ENCODE peak calls at places on chromosome 2, in seven cellular contexts. U is thoracic aorta, W is HFF-Myc, C is HT-29, B is ascending aorta, P is AG08395, D is frontal cortex. I is an unnamed sample.

GRCh38 chr2:6791682-6792081 is 74.0 kb downstream of the CMPK2 start:
- DNase-seq in D (no peak), B (no peak), W (no peak), U (no peak), P (no peak), C (peak), I (no peak)

GRCh38 chr2:12737226-12738111 is 20.7 kb downstream of the TRIB2 start:
- DNase-seq in U (no peak), P (no peak), C (no peak), D (no peak), W (no peak), B (no peak), I (no peak)

GRCh38 chr2:20322527-20323300 is 27.9 kb downstream of the PUM2 start:
- DNase-seq in P (no peak), W (no peak), B (no peak), U (no peak), D (no peak), C (no peak), I (no peak)

GRCh38 chr2:231007159-231008045 is 11.5 kb downstream of the SPATA3 start:
- DNase-seq in D (no peak), U (no peak), W (no peak), C (no peak), B (no peak), P (no peak), I (no peak)

GRCh38 chr2:21379140-21379539 is 255.4 kb downstream of the TDRD15 start:
- DNase-seq in U (no peak), B (no peak), D (no peak), C (no peak), P (no peak), W (no peak), I (no peak)

GRCh38 chr2:70984576-70985282 is 6.3 kb downstream of the ANKRD53 start:
- DNase-seq in U (no peak), W (peak), B (peak), P (peak), C (peak), D (peak), I (peak)

GRCh38 chr2:216070195-216070594 is 11.4 kb downstream of the PECR start:
- DNase-seq in W (no peak), U (no peak), P (no peak), B (no peak), C (no peak), D (no peak), I (no peak)

GRCh38 chr2:62437785-62438184 is 68.2 kb downstream of the TMEM17 start:
- DNase-seq in C (no peak), B (peak), P (no peak), U (no peak), W (no peak), D (no peak), I (no peak)

GRCh38 chr2:16330571-16331351 is 334.9 kb downstream of the CYRIA start:
- DNase-seq in D (no peak), U (no peak), P (no peak), B (no peak), C (no peak), W (no peak), I (no peak)

GRCh38 chr2:212484563-212485080 is 54.0 kb downstream of the ERBB4 start:
- DNase-seq in B (no peak), P (peak), C (no peak), U (no peak), D (no peak), W (no peak), I (no peak)

GRCh38 chr2:69957970-69958369 is 3.5 kb downstream of the ASPRV1 start:
- DNase-seq in W (no peak), B (peak), C (no peak), P (no peak), U (no peak), D (no peak), I (no peak)

GRCh38 chr2:142131016-142131714 is at the start of gene LRP1B:
- DNase-seq in W (no peak), D (peak), B (no peak), U (no peak), C (no peak), P (peak), I (no peak)

GRCh38 chr2:200618590-200619021 is 32.8 kb downstream of the AOX1 start:
- DNase-seq in B (no peak), U (no peak), P (peak), W (peak), C (peak), D (no peak), I (no peak)

GRCh38 chr2:192473331-192473730 is 278.6 kb upstream of the TMEFF2 start:
- DNase-seq in C (no peak), W (no peak), B (no peak), U (no peak), P (no peak), D (no peak), I (no peak)

GRCh38 chr2:132478669-132479068 is 62.1 kb downstream of the GPR39 start:
- DNase-seq in C (no peak), U (no peak), W (no peak), P (no peak), D (no peak), B (no peak), I (no peak)

GRCh38 chr2:141423212-141423611 is 707.6 kb downstream of the LRP1B start:
- DNase-seq in P (no peak), C (no peak), U (no peak), D (no peak), W (no peak), B (no peak), I (no peak)

GRCh38 chr2:163573652-163574051 is 162.2 kb downstream of the FIGN start:
- DNase-seq in B (no peak), D (no peak), P (no peak), U (no peak), W (no peak), C (peak), I (no peak)

GRCh38 chr2:146527166-146527565 is 1317.7 kb upstream of the ACVR2A start:
- DNase-seq in D (no peak), C (no peak), U (no peak), P (no peak), W (no peak), B (no peak), I (no peak)

GRCh38 chr2:197571622-197572271 is 55.9 kb downstream of the MOB4 start:
- DNase-seq in D (no peak), U (no peak), C (no peak), P (peak), W (peak), B (no peak), I (no peak)

GRCh38 chr2:55585451-55586079 is 31.9 kb downstream of the PPP4R3B start:
- DNase-seq in D (no peak), P (peak), W (peak), B (no peak), C (no peak), U (no peak), I (no peak)

GRCh38 chr2:222440670-222441422 is 16.5 kb downstream of the SGPP2 start:
- DNase-seq in U (no peak), D (no peak), C (peak), P (peak), B (no peak), W (peak), I (no peak)

GRCh38 chr2:235002198-235003095 is 50.6 kb downstream of the SH3BP4 start:
- DNase-seq in D (no peak), P (no peak), W (no peak), C (peak), U (no peak), B (no peak), I (no peak)

GRCh38 chr2:65300772-65301711 is 73.4 kb downstream of the ACTR2 start:
- DNase-seq in W (peak), C (no peak), D (peak), U (peak), P (peak), B (peak), I (no peak)

GRCh38 chr2:98472132-98472650 is 27.5 kb downstream of the INPP4A start:
- DNase-seq in P (no peak), C (no peak), D (no peak), U (no peak), B (no peak), W (no peak), I (no peak)

GRCh38 chr2:100142393-100142792 is at the start of gene AFF3:
- DNase-seq in D (no peak), C (no peak), P (no peak), U (no peak), W (no peak), B (no peak), I (peak)

GRCh38 chr2:9771481-9772017 is 71.7 kb upstream of the TAF1B start:
- DNase-seq in C (no peak), W (no peak), U (no peak), D (peak), P (peak), B (no peak), I (no peak)

GRCh38 chr2:69742170-69742952 is 427 bp downstream of the ANXA4 start:
- DNase-seq in U (no peak), W (no peak), C (peak), B (peak), P (peak), D (no peak), I (peak)

GRCh38 chr2:47488870-47489584 is 86.1 kb downstream of the MSH2 start:
- DNase-seq in C (peak), U (no peak), B (no peak), W (peak), D (no peak), P (peak), I (peak)

GRCh38 chr2:238513346-238513745 is 86.6 kb downstream of the ASB1 start:
- DNase-seq in C (peak), D (no peak), B (no peak), W (peak), U (no peak), P (peak), I (no peak)

GRCh38 chr2:102304711-102305591 is 6.4 kb upstream of the IL1RL1 start:
- DNase-seq in U (no peak), B (no peak), C (no peak), P (no peak), W (no peak), D (no peak), I (no peak)

GRCh38 chr2:63051795-63052333 is 1.2 kb downstream of the OTX1 start:
- DNase-seq in C (no peak), P (no peak), W (no peak), B (no peak), U (no peak), D (no peak), I (no peak)

GRCh38 chr2:37378411-37378810 is 34.0 kb downstream of the QPCT start:
- DNase-seq in B (no peak), W (no peak), C (peak), D (no peak), P (peak), U (no peak), I (peak)

GRCh38 chr2:62787381-62787780 is 81.9 kb downstream of the EHBP1 start:
- DNase-seq in P (peak), D (peak), B (no peak), U (no peak), W (no peak), C (peak), I (no peak)

GRCh38 chr2:164504253-164504652 is 117.0 kb downstream of the GRB14 start:
- DNase-seq in P (peak), U (no peak), C (peak), D (no peak), W (no peak), B (no peak), I (no peak)

GRCh38 chr2:236972491-236973379 is 113.0 kb upstream of the COPS8 start:
- DNase-seq in P (peak), W (peak), D (no peak), U (no peak), C (peak), B (peak), I (peak)

GRCh38 chr2:241256168-241256545 is 59.3 kb downstream of the HDLBP start:
- DNase-seq in C (no peak), B (peak), P (no peak), U (no peak), D (no peak), W (no peak), I (no peak)

GRCh38 chr2:135745545-135745944 is 3.9 kb downstream of the UBXN4 start:
- DNase-seq in P (peak), B (no peak), W (no peak), D (no peak), C (no peak), U (no peak), I (no peak)